ENCODE peak calls at places on chromosomes 7 and 10, in seven cellular contexts. One of them, this sample, is unnamed.

GRCh38 chr10:16242859-16243613 is 193.8 kb upstream of the PTER start:
- DNase-seq in kidney tubule cell: no peak
- DNase-seq in body of pancreas: no peak
- DNase-seq in stimulated activated CD8-positive, alpha-beta memory T cell treated with anti-CD3 and anti-CD28 coated beads, Interleukin-15, amount 100 ng/mL, for 4 hours: no peak
- DNase-seq in left ventricle myocardium superior: no peak
- DNase-seq in central memory CD4-positive, alpha-beta T cell: no peak
- DNase-seq in fibroblast of the aortic adventitia: no peak
- DNase-seq in this sample: no peak

GRCh38 chr7:79877874-79878465 is 256.7 kb upstream of the GNAI1 start:
- DNase-seq in kidney tubule cell: no peak
- DNase-seq in body of pancreas: no peak
- DNase-seq in stimulated activated CD8-positive, alpha-beta memory T cell treated with anti-CD3 and anti-CD28 coated beads, Interleukin-15, amount 100 ng/mL, for 4 hours: no peak
- DNase-seq in left ventricle myocardium superior: no peak
- DNase-seq in central memory CD4-positive, alpha-beta T cell: no peak
- DNase-seq in fibroblast of the aortic adventitia: no peak
- DNase-seq in this sample: no peak

GRCh38 chr7:135647755-135648154 is 14.6 kb upstream of the STMP1 start:
- DNase-seq in kidney tubule cell: no peak
- DNase-seq in body of pancreas: no peak
- DNase-seq in stimulated activated CD8-positive, alpha-beta memory T cell treated with anti-CD3 and anti-CD28 coated beads, Interleukin-15, amount 100 ng/mL, for 4 hours: no peak
- DNase-seq in left ventricle myocardium superior: no peak
- DNase-seq in central memory CD4-positive, alpha-beta T cell: no peak
- DNase-seq in fibroblast of the aortic adventitia: no peak
- DNase-seq in this sample: no peak

GRCh38 chr7:1844956-1845390 is 174.9 kb downstream of the ELFN1 start:
- DNase-seq in kidney tubule cell: no peak
- DNase-seq in body of pancreas: peak
- DNase-seq in stimulated activated CD8-positive, alpha-beta memory T cell treated with anti-CD3 and anti-CD28 coated beads, Interleukin-15, amount 100 ng/mL, for 4 hours: no peak
- DNase-seq in left ventricle myocardium superior: no peak
- DNase-seq in central memory CD4-positive, alpha-beta T cell: no peak
- DNase-seq in fibroblast of the aortic adventitia: no peak
- DNase-seq in this sample: no peak

GRCh38 chr10:26801831-26802230 is 58.9 kb downstream of the ABI1 start:
- DNase-seq in kidney tubule cell: no peak
- DNase-seq in body of pancreas: no peak
- DNase-seq in stimulated activated CD8-positive, alpha-beta memory T cell treated with anti-CD3 and anti-CD28 coated beads, Interleukin-15, amount 100 ng/mL, for 4 hours: no peak
- DNase-seq in left ventricle myocardium superior: no peak
- DNase-seq in central memory CD4-positive, alpha-beta T cell: no peak
- DNase-seq in fibroblast of the aortic adventitia: no peak
- DNase-seq in this sample: no peak

GRCh38 chr7:126948664-126949063 is 304.1 kb downstream of the GRM8 start:
- DNase-seq in kidney tubule cell: peak
- DNase-seq in body of pancreas: no peak
- DNase-seq in stimulated activated CD8-positive, alpha-beta memory T cell treated with anti-CD3 and anti-CD28 coated beads, Interleukin-15, amount 100 ng/mL, for 4 hours: no peak
- DNase-seq in left ventricle myocardium superior: no peak
- DNase-seq in central memory CD4-positive, alpha-beta T cell: no peak
- DNase-seq in fibroblast of the aortic adventitia: no peak
- DNase-seq in this sample: no peak

GRCh38 chr7:92612501-92612900 is 22.3 kb upstream of the FAM133B start:
- DNase-seq in kidney tubule cell: no peak
- DNase-seq in body of pancreas: no peak
- DNase-seq in stimulated activated CD8-positive, alpha-beta memory T cell treated with anti-CD3 and anti-CD28 coated beads, Interleukin-15, amount 100 ng/mL, for 4 hours: no peak
- DNase-seq in left ventricle myocardium superior: no peak
- DNase-seq in central memory CD4-positive, alpha-beta T cell: no peak
- DNase-seq in fibroblast of the aortic adventitia: peak
- DNase-seq in this sample: no peak

GRCh38 chr10:35643151-35643975 is 1.3 kb upstream of the FZD8 start:
- DNase-seq in kidney tubule cell: peak
- DNase-seq in body of pancreas: peak
- DNase-seq in stimulated activated CD8-positive, alpha-beta memory T cell treated with anti-CD3 and anti-CD28 coated beads, Interleukin-15, amount 100 ng/mL, for 4 hours: no peak
- DNase-seq in left ventricle myocardium superior: peak
- DNase-seq in central memory CD4-positive, alpha-beta T cell: no peak
- DNase-seq in fibroblast of the aortic adventitia: peak
- DNase-seq in this sample: no peak

GRCh38 chr10:63008491-63008890 is 124.6 kb upstream of the NRBF2 start:
- DNase-seq in kidney tubule cell: no peak
- DNase-seq in body of pancreas: no peak
- DNase-seq in stimulated activated CD8-positive, alpha-beta memory T cell treated with anti-CD3 and anti-CD28 coated beads, Interleukin-15, amount 100 ng/mL, for 4 hours: no peak
- DNase-seq in left ventricle myocardium superior: no peak
- DNase-seq in central memory CD4-positive, alpha-beta T cell: no peak
- DNase-seq in fibroblast of the aortic adventitia: peak
- DNase-seq in this sample: no peak